ENCODE peak calls at places on chromosomes 4 and X, in eight cellular contexts. H, U, K, D, P, Z, N and C are unnamed samples.
A peak's percentile ranks its signal among the peaks of the same experiment; 100 is the strongest.

GRCh38 chr4:2071252-2071911 is 12.3 kb downstream of the NAT8L start:
- DNase-seq in U (no peak), P (no peak), K (no peak), H (no peak), N (no peak), D (no peak), Z (no peak), C (no peak)

GRCh38 chr4:85496933-85497332 is 22.0 kb downstream of the ARHGAP24 start:
- DNase-seq in H (no peak), U (no peak), Z (peak; percentile 91), P (peak; percentile 27), K (no peak), N (no peak), D (no peak), C (no peak)

GRCh38 chr4:2284934-2285664 is 23.2 kb upstream of the MXD4 start:
- DNase-seq in N (no peak), D (no peak), Z (peak; percentile 79), U (no peak), H (no peak), K (no peak), P (no peak), C (no peak)

GRCh38 chrX:36957425-36958328 is 50.5 kb upstream of the FAM47C start:
- DNase-seq in D (peak; percentile 79), K (no peak), N (no peak), Z (no peak), H (peak; percentile 61), U (no peak), P (no peak), C (no peak)

GRCh38 chrX:55056820-55057690 is 17.8 kb upstream of the PAGE2B start:
- DNase-seq in Z (peak; percentile 47), H (no peak), K (no peak), P (no peak), U (no peak), D (no peak), N (no peak), C (peak; percentile 7)

GRCh38 chrX:112798736-112799135 is 41.9 kb downstream of the AMOT start:
- DNase-seq in P (no peak), U (no peak), D (no peak), K (no peak), Z (no peak), N (no peak), H (no peak), C (no peak)

GRCh38 chr4:123740236-123740635 is 343.6 kb downstream of the SPRY1 start:
- DNase-seq in D (no peak), P (no peak), K (no peak), U (no peak), Z (no peak), N (no peak), H (no peak), C (no peak)

GRCh38 chr4:109690690-109691410 is 12.4 kb downstream of the CASP6 start:
- DNase-seq in N (no peak), U (no peak), K (no peak), D (no peak), Z (no peak), P (no peak), H (no peak), C (no peak)

GRCh38 chrX:103635436-103635835 is 6.7 kb downstream of the TCEAL1 start:
- DNase-seq in N (no peak), H (no peak), U (no peak), D (no peak), K (no peak), P (no peak), Z (peak; percentile 29), C (no peak)

GRCh38 chrX:66005832-66006449 is 33.9 kb downstream of the VSIG4 start:
- DNase-seq in N (no peak), U (no peak), D (no peak), P (peak; percentile 48), H (no peak), Z (no peak), K (no peak), C (no peak)

GRCh38 chr4:118035309-118035708 is 1.0 kb downstream of the NDST3 start:
- DNase-seq in H (no peak), D (no peak), Z (no peak), K (no peak), U (no peak), N (no peak), P (no peak), C (no peak)